ENCODE peak calls at places on chromosomes 1 and 21, in eight cellular contexts. O, A, T, X, V, K, B and L are unnamed samples. For H3K9me3, the result is how much of the 10 kb centered on the place peaks cover.

GRCh38 chr1:84406209-84406917 is 8.1 kb downstream of the DNASE2B start:
- DNase-seq in O (no peak), A (no peak), T (peak), X (no peak), V (no peak), K (no peak), B (no peak), L (no peak)

GRCh38 chr1:39142394-39143060 is 62.0 kb upstream of the MACF1 start:
- DNase-seq in O (no peak), A (peak), T (peak), X (no peak), V (no peak), K (no peak), B (no peak), L (no peak)

GRCh38 chr1:114695430-114696093 is at the start of gene AMPD1:
- DNase-seq in O (no peak), A (no peak), T (peak), X (no peak), V (no peak), K (no peak), B (no peak), L (no peak)

GRCh38 chr1:226125097-226125630 is 61.4 kb downstream of the ACBD3 start:
- DNase-seq in O (peak), A (peak), T (peak), X (peak), V (no peak), K (peak), B (peak), L (peak)

GRCh38 chr21:43938751-43939442 is 73.2 kb upstream of the TRAPPC10 start:
- DNase-seq in O (peak), A (peak), T (peak), X (peak), V (peak), K (peak), B (peak), L (peak)

GRCh38 chr1:207049974-207050391 is 1.0 kb downstream of the YOD1 start:
- DNase-seq in O (peak), A (no peak), T (no peak), X (no peak), V (no peak), K (no peak), B (peak), L (peak)

GRCh38 chr1:151512801-151513625 is 1.8 kb downstream of the CGN start:
- DNase-seq in O (no peak), A (peak), T (peak), X (no peak), V (no peak), K (no peak), B (no peak), L (no peak)

GRCh38 chr1:94562502-94563260 is 21.1 kb upstream of the F3 start:
- DNase-seq in O (peak), A (peak), T (no peak), X (no peak), V (no peak), K (no peak), B (no peak), L (no peak)

GRCh38 chr1:14987829-14988603 is 165.5 kb upstream of the TMEM51 start:
- DNase-seq in O (no peak), A (no peak), T (no peak), X (no peak), V (no peak), K (no peak), B (no peak), L (no peak)

GRCh38 chr1:15352122-15352957 is 57.3 kb upstream of the EFHD2 start:
- DNase-seq in O (no peak), A (no peak), T (peak), X (peak), V (no peak), K (peak), B (no peak), L (no peak)

GRCh38 chr1:201562659-201563405 is 23.9 kb downstream of the NAV1 start:
- DNase-seq in O (no peak), A (no peak), T (peak), X (no peak), V (no peak), K (no peak), B (no peak), L (no peak)

GRCh38 chr1:109659997-109660755 is 4.3 kb downstream of the GSTM4 start:
- DNase-seq in O (no peak), A (peak), T (no peak), X (no peak), V (no peak), K (no peak), B (no peak), L (no peak)

GRCh38 chr1:96727860-96728259 is 6.3 kb downstream of the PTBP2 start:
- DNase-seq in O (no peak), A (no peak), T (no peak), X (no peak), V (no peak), K (no peak), B (no peak), L (no peak)

GRCh38 chr1:109197163-109198042 is 16.3 kb upstream of the SARS1 start:
- DNase-seq in O (peak), A (peak), T (peak), X (peak), V (no peak), K (peak), B (peak), L (no peak)

GRCh38 chr1:99005537-99005942 is 879 bp upstream of the PLPPR5 start:
- DNase-seq in O (no peak), A (no peak), T (no peak), X (no peak), V (no peak), K (no peak), B (no peak), L (no peak)

GRCh38 chr1:237684236-237684635 is 206.5 kb downstream of the ZP4 start:
- DNase-seq in O (no peak), A (no peak), T (peak), X (no peak), V (no peak), K (no peak), B (no peak), L (no peak)

GRCh38 chr1:153697873-153698647 is 19.6 kb downstream of the NPR1 start:
- DNase-seq in O (no peak), A (peak), T (no peak), X (no peak), V (no peak), K (no peak), B (peak), L (no peak)

GRCh38 chr1:109482796-109483638 is 688 bp upstream of the ATXN7L2 start:
- DNase-seq in O (peak), A (no peak), T (no peak), X (no peak), V (no peak), K (no peak), B (peak), L (peak)

GRCh38 chr1:25039229-25039628 is 109.2 kb upstream of the RUNX3 start:
- DNase-seq in O (no peak), A (no peak), T (no peak), X (no peak), V (no peak), K (no peak), B (no peak), L (no peak)

GRCh38 chr1:2583871-2584341 is 2.7 kb upstream of the PRXL2B start:
- DNase-seq in O (no peak), A (peak), T (no peak), X (no peak), V (no peak), K (no peak), B (no peak), L (peak)

GRCh38 chr1:77322061-77322900 is 40.5 kb downstream of the AK5 start:
- DNase-seq in O (no peak), A (no peak), T (peak), X (peak), V (no peak), K (peak), B (no peak), L (no peak)

GRCh38 chr1:49307452-49307851 is 530.8 kb upstream of the BEND5 start:
- DNase-seq in O (no peak), A (no peak), T (peak), X (no peak), V (no peak), K (no peak), B (no peak), L (no peak)

GRCh38 chr1:95049935-95050334 is 22.8 kb downstream of the ALG14 start:
- DNase-seq in O (no peak), A (no peak), T (no peak), X (no peak), V (no peak), K (no peak), B (no peak), L (no peak)

GRCh38 chr1:227447531-227447990 is 115.8 kb upstream of the ZNF678 start:
- DNase-seq in O (no peak), A (peak), T (no peak), X (no peak), V (no peak), K (peak), B (peak), L (no peak)

GRCh38 chr1:175757381-175758015 is 14.1 kb upstream of the TNR start:
- DNase-seq in O (peak), A (no peak), T (peak), X (peak), V (no peak), K (peak), B (no peak), L (no peak)

GRCh38 chr1:78061825-78062523 is 16.2 kb downstream of the GIPC2 start:
- DNase-seq in O (no peak), A (no peak), T (peak), X (no peak), V (no peak), K (no peak), B (no peak), L (no peak)

GRCh38 chr1:234825498-234826176 is 215.7 kb upstream of the IRF2BP2 start:
- DNase-seq in O (no peak), A (no peak), T (no peak), X (no peak), V (no peak), K (no peak), B (no peak), L (no peak)

GRCh38 chr1:15849775-15850449 is 2.4 kb downstream of the SPEN start:
- DNase-seq in O (peak), A (peak), T (peak), X (no peak), V (no peak), K (peak), B (peak), L (no peak)

GRCh38 chr1:174666248-174666647 is 218.5 kb downstream of the GPR52 start:
- DNase-seq in O (no peak), A (no peak), T (no peak), X (no peak), V (no peak), K (no peak), B (no peak), L (no peak)

DNA sequence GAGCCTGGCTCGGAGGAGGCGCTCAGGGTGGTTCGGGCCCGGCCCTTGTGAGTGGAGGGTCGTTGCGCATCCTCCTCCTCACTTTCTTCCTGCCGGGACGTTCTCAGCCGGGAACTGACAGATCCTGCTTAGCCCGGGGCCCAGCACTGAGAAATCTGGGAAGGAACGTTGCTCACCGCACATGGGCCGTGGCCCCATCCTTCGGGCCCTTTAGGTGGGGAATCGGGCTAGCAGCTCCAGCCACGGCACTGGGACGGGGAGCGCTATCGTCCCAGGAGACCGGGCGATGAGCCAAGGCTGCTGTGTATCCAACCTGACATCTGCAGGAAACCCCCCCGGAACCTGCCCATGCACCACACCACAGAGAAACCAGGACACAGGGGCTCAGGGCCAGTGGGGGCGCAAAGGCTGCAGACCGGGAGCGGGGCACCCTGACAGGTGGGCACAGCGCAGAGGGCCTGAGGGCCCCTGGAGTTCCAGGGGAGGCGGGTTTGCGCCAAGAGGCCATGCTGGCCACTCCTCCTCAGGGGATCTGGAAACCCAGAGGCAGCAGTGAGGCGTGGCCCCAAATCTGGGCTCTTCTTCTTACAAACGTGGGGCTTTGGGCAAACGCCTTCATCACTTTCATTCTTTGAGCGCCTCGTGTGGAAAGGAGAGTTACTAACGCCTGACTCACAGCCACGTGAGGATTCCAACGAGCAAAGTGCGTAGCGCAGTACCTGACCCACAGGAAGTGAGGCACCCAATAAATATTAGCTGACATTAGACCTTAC is at the start of gene SH2D5:
- DNase-seq in O (peak), A (peak), T (peak), X (peak), V (peak), K (peak), B (peak), L (peak)
- H3K27ac ChIP-seq in O (no peak), A (peak), T (peak), X (peak), V (peak), K (peak), B (peak), L (no peak)

DNA sequence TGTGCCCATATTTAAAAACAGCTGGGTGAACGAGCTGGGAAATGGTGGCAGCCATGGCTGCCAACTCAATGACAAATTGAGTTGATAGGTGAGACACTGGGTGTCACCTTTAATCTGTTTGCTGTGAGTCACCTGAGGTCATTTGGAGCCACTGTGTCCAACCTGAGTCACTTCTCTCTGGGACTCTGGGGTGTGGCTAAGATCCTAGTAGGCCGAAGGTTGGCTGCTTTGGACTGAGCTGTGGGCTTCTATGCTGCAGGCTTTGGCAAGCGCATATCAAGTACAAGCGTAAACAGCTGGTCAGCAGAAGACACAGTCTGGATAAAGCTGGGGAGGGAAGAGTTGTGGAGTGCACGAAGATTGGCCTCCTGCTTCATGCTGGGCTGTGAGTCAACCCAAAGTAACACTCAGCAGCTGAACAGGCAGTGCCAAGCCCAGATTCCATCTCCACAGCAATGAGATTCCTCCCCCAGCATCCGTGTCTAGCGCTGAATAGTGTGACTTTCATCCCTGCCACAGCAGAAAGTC is 24.0 kb downstream of the TEX35 start:
- DNase-seq in O (no peak), A (peak), T (peak), X (peak), V (no peak), K (peak), B (peak), L (no peak)
- TF ChIP-seq CTCF in O (no peak), A (no peak), T (no peak), X (no peak), V (no peak), K (no peak), B (no peak), L (no peak)

DNA sequence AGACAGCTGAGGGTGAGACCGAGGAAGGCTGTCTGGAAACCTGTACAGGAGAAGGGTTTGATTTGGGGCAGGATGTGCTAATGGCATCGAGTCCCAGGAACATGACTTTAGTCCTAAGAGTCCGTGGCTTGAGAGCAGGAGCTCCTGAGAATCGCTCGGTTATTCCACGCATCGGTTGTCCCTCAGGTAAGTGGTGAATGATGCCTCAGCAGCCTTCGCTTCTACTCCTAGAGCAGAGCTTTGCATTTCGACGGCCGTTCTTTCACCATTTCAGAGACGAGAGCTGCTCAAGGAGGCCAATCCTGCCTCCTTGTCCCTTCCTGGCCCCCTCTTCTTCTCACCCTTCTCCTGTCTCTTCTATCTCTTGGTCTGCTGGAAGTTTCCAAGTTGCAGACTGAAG is 270.5 kb upstream of the C1orf174 start:
- DNase-seq in O (no peak), A (no peak), T (no peak), X (no peak), V (no peak), K (no peak), B (no peak), L (no peak)
- H3K9me3 ChIP-seq in O (under half), A (under half), T (under half), X (under half), V (under half), K (under half), B (under half), L (under half)

GRCh38 chr1:31883357-31883942 is 54.7 kb downstream of the PTP4A2 start:
- DNase-seq in O (peak), A (no peak), T (no peak), X (no peak), V (no peak), K (no peak), B (no peak), L (no peak)
- H3K27ac ChIP-seq in O (peak), A (no peak), T (no peak), X (no peak), V (no peak), K (no peak), B (no peak), L (no peak)